ENCODE peak calls at places on chromosome 13, in five cellular contexts. Z, K, S, Q and T are unnamed samples.
A peak's percentile ranks its signal among the peaks of the same experiment; 100 is the strongest.

GRCh38 chr13:95117092-95117491 is 184.2 kb downstream of the ABCC4 start:
- DNase-seq in S (no peak), K (no peak), Z (no peak), Q (no peak), T (no peak)

GRCh38 chr13:98556968-98557591 is 19.8 kb downstream of the STK24 start:
- DNase-seq in Q (no peak), K (no peak), S (no peak), Z (no peak), T (no peak)

GRCh38 chr13:87953381-87953780 is 282.2 kb downstream of the SLITRK5 start:
- DNase-seq in Z (no peak), S (no peak), K (no peak), Q (no peak), T (no peak)

GRCh38 chr13:81379183-81379582 is 1038.3 kb upstream of the SPRY2 start:
- DNase-seq in Q (no peak), S (no peak), Z (no peak), K (no peak), T (no peak)

GRCh38 chr13:29598321-29598720 is 2.8 kb upstream of the SLC7A1 start:
- DNase-seq in Z (no peak), Q (no peak), K (no peak), S (no peak), T (no peak)

GRCh38 chr13:32278456-32278855 is 36.7 kb downstream of the ZAR1L start:
- DNase-seq in Z (no peak), S (no peak), K (no peak), Q (no peak), T (peak; percentile 43)

GRCh38 chr13:30739646-30740642 is 4.6 kb downstream of the ALOX5AP start:
- DNase-seq in Q (peak; percentile 35), S (no peak), K (no peak), Z (no peak), T (peak; percentile 60)

GRCh38 chr13:33657274-33657673 is 160.7 kb upstream of the RFC3 start:
- DNase-seq in S (no peak), K (no peak), Q (no peak), Z (no peak), T (no peak)

GRCh38 chr13:38366954-38367645 is 17.4 kb downstream of the UFM1 start:
- DNase-seq in S (no peak), K (no peak), Q (no peak), Z (no peak), T (no peak)

GRCh38 chr13:77113496-77113895 is 86.5 kb upstream of the FBXL3 start:
- DNase-seq in Q (no peak), Z (no peak), K (no peak), S (no peak), T (no peak)

GRCh38 chr13:99422556-99423220 is 78.6 kb upstream of the TM9SF2 start:
- DNase-seq in Q (no peak), Z (no peak), S (no peak), K (no peak), T (no peak)

GRCh38 chr13:71801781-71802180 is 65.2 kb downstream of the DACH1 start:
- DNase-seq in S (no peak), Q (peak; percentile 61), Z (no peak), K (no peak), T (no peak)

GRCh38 chr13:106246817-106247216 is 288.6 kb downstream of the EFNB2 start:
- DNase-seq in S (no peak), Z (no peak), Q (no peak), K (no peak), T (no peak)

GRCh38 chr13:99702687-99703319 is 201.5 kb downstream of the TM9SF2 start:
- DNase-seq in S (no peak), K (no peak), Q (peak; percentile 29), Z (no peak), T (no peak)

GRCh38 chr13:98173431-98173921 is 3.6 kb downstream of the RNF113B start:
- DNase-seq in K (no peak), Q (peak; percentile 28), S (no peak), Z (no peak), T (no peak)

GRCh38 chr13:77000475-77000874 is 8.6 kb downstream of the CLN5 start:
- DNase-seq in K (no peak), Q (no peak), S (no peak), Z (no peak), T (no peak)

GRCh38 chr13:113668491-113668971 is 1.5 kb downstream of the GRK1 start:
- DNase-seq in S (no peak), Z (no peak), Q (no peak), K (no peak), T (no peak)

GRCh38 chr13:72505376-72505775 is 222.1 kb downstream of the MZT1 start:
- DNase-seq in K (no peak), Q (no peak), S (no peak), Z (no peak), T (no peak)

GRCh38 chr13:83884141-83884540 is 1.9 kb upstream of the SLITRK1 start:
- DNase-seq in Z (no peak), S (no peak), K (no peak), Q (no peak), T (no peak)

GRCh38 chr13:60396783-60397692 is at the start of gene TDRD3:
- DNase-seq in K (peak; percentile 92), S (peak; percentile 75), Q (peak; percentile 92), Z (peak; percentile 83), T (peak; percentile 84)

GRCh38 chr13:41548870-41549269 is 91.5 kb downstream of the RGCC start:
- DNase-seq in S (no peak), K (no peak), Q (no peak), Z (no peak), T (no peak)

GRCh38 chr13:93002071-93002470 is 224.5 kb upstream of the GPC6 start:
- DNase-seq in Z (no peak), S (no peak), K (no peak), Q (no peak), T (no peak)

GRCh38 chr13:61358599-61358998 is 57.0 kb downstream of the PCDH20 start:
- DNase-seq in Z (no peak), Q (no peak), K (no peak), S (no peak), T (no peak)

GRCh38 chr13:78131811-78132210 is 213.2 kb upstream of the EDNRB start:
- DNase-seq in K (no peak), Q (no peak), Z (no peak), S (no peak), T (no peak)

GRCh38 chr13:20711301-20712044 is 8.0 kb downstream of the IL17D start:
- DNase-seq in K (no peak), Q (peak; percentile 80), Z (no peak), S (no peak), T (no peak)
- TF ChIP-seq CTCF in K (no peak), Q (peak; percentile 23), Z (no peak), S (no peak), T (no peak)

GRCh38 chr13:20703785-20704458 is 423 bp downstream of the IL17D start:
- DNase-seq in Z (peak; percentile 85), Q (peak; percentile 94), S (peak; percentile 89), K (peak; percentile 87), T (peak; percentile 92)
- TF ChIP-seq CTCF in Z (peak; percentile 26), Q (peak; percentile 57), S (peak; percentile 73), K (peak; percentile 66), T (peak; percentile 73)

GRCh38 chr13:111789420-111789819 is 277.5 kb upstream of the SOX1 start:
- DNase-seq in K (peak; percentile 28), Q (no peak), S (no peak), Z (no peak), T (no peak)
- TF ChIP-seq CTCF in K (no peak), Q (no peak), S (no peak), Z (no peak), T (no peak)

GRCh38 chr13:52809310-52809769 is 39.1 kb downstream of the PCDH8 start:
- DNase-seq in Z (peak; percentile 51), S (peak; percentile 52), K (no peak), Q (peak; percentile 80), T (peak; percentile 79)
- TF ChIP-seq CTCF in Z (no peak), S (peak; percentile 81), K (peak; percentile 61), Q (peak; percentile 91), T (peak; percentile 65)